ENCODE peak calls at places on chromosomes 6 and 20, in eight cellular contexts. Y, N, B, X, T, K, S and H are unnamed samples.

GRCh38 chr6:127100510-127101140 is 17.8 kb upstream of the RSPO3 start:
- DNase-seq in B (no peak), K (no peak), T (no peak), X (no peak), N (no peak), Y (no peak), S (no peak), H (no peak)

GRCh38 chr6:44224154-44224977 is 971 bp downstream of the SLC29A1 start:
- DNase-seq in N (no peak), K (no peak), T (no peak), X (no peak), S (peak; percentile 65), Y (no peak), B (no peak), H (no peak)

GRCh38 chr6:3206339-3207015 is 21.0 kb downstream of the TUBB2B start:
- DNase-seq in T (no peak), Y (no peak), K (no peak), N (no peak), S (no peak), X (no peak), B (no peak), H (no peak)

GRCh38 chr20:35604444-35604750 is 11.2 kb upstream of the SPAG4 start:
- DNase-seq in Y (no peak), N (peak; percentile 43), B (no peak), X (peak; percentile 86), K (no peak), S (peak; percentile 66), T (peak; percentile 51), H (peak; percentile 17)

GRCh38 chr6:95866732-95867131 is 149.0 kb upstream of the FUT9 start:
- DNase-seq in K (no peak), N (peak; percentile 46), X (no peak), T (peak; percentile 41), B (no peak), S (no peak), Y (peak; percentile 48), H (peak; percentile 4)

GRCh38 chr6:25188232-25188631 is 90.9 kb upstream of the CARMIL1 start:
- DNase-seq in K (no peak), X (no peak), B (no peak), Y (no peak), S (no peak), N (no peak), T (no peak), H (no peak)

GRCh38 chr6:108711094-108711493 is 137.1 kb upstream of the ARMC2 start:
- DNase-seq in Y (no peak), T (no peak), X (no peak), K (no peak), B (no peak), N (no peak), S (no peak), H (no peak)

GRCh38 chr6:102115911-102116310 is 722.4 kb downstream of the GRIK2 start:
- DNase-seq in B (no peak), N (no peak), T (no peak), K (no peak), S (no peak), Y (no peak), X (no peak), H (no peak)

GRCh38 chr6:42101186-42101657 is 41.2 kb downstream of the C6orf132 start:
- DNase-seq in S (no peak), Y (no peak), N (no peak), K (no peak), X (no peak), B (no peak), T (peak; percentile 58), H (peak; percentile 44)

GRCh38 chr6:3423439-3424184 is 33.2 kb downstream of the SLC22A23 start:
- DNase-seq in K (no peak), X (no peak), Y (no peak), N (no peak), T (no peak), B (no peak), S (no peak), H (no peak)

GRCh38 chr6:75932067-75932466 is 140.4 kb downstream of the IMPG1 start:
- DNase-seq in S (no peak), K (no peak), T (peak; percentile 47), Y (peak; percentile 71), B (no peak), N (no peak), X (peak; percentile 77), H (no peak)

GRCh38 chr20:56572178-56572577 is 39.1 kb downstream of the FAM209B start:
- DNase-seq in S (no peak), K (no peak), Y (no peak), B (no peak), T (no peak), X (no peak), N (no peak), H (no peak)

GRCh38 chr6:80179691-80180090 is 73.2 kb downstream of the BCKDHB start:
- DNase-seq in S (no peak), N (no peak), Y (no peak), X (no peak), T (no peak), B (no peak), K (no peak), H (no peak)

GRCh38 chr20:47358672-47359532 is 2.4 kb upstream of the ZMYND8 start:
- DNase-seq in Y (peak; percentile 88), K (peak; percentile 85), T (peak; percentile 91), X (no peak), B (no peak), S (peak; percentile 85), N (peak; percentile 92), H (peak; percentile 93)

GRCh38 chr6:115899883-115900282 is 160.8 kb downstream of the FRK start:
- DNase-seq in T (no peak), Y (no peak), B (no peak), K (no peak), N (no peak), S (no peak), X (no peak), H (no peak)

GRCh38 chr20:41169791-41170351 is 32.5 kb downstream of the PLCG1 start:
- DNase-seq in X (no peak), B (peak; percentile 55), T (no peak), K (peak; percentile 13), S (peak; percentile 41), Y (peak; percentile 6), N (peak; percentile 31), H (peak; percentile 1)

GRCh38 chr6:158053377-158054313 is 72.0 kb downstream of the SYNJ2 start:
- DNase-seq in Y (no peak), K (no peak), T (no peak), N (no peak), S (no peak), B (no peak), X (no peak), H (no peak)

GRCh38 chr20:4946585-4947378 is 54.5 kb downstream of the SLC23A2 start:
- DNase-seq in Y (no peak), S (no peak), N (no peak), T (no peak), X (no peak), K (no peak), B (no peak), H (no peak)

DNA sequence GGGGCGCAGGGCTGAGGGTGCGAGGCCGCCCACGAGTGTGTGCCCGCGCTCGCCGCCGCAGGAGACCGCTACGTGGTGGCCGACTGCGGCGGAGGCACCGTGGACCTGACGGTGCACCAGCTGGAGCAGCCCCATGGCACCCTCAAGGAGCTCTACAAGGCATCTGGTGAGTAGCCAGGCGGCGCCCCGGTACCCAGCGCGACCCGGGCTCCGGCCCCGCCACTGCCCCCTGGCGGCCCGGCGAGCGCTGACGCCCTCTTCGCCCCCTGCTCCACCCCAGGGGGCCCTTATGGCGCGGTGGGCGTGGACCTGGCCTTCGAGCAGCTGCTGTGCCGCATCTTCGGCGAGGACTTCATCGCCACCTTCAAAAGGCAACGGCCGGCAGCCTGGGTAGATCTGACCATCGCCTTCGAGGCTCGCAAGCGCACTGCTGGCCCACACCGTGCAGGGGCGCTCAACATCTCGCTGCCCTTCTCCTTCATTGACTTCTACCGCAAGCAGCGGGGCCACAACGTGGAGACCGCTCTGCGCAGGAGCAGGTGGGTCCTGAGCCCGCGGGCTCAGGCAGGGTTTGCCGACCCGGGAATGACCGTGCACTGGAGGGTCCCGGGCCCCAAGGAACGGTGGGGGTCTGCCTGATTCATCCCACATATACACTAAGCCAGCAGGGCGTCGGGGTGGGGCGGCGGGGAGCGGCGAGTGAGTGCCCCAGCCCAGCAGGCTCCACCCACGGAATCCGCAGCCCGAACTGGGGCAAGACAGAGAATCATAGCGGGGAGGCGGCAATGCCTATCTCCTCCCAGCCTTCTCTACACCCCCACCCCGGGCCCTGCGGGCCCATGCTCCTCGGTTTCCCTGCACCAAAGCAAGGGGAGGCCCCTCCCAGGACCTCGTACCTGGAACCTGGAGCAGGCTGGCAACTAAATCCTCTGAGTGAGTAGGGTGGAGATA is 17.5 kb downstream of the HSPA12B start:
- DNase-seq in N (peak; percentile 42), X (peak; percentile 94), Y (peak; percentile 58), K (no peak), B (no peak), T (peak; percentile 39), S (peak; percentile 60), H (peak; percentile 51)
- TF ChIP-seq POLR2A in N (no peak), X (no peak), Y (no peak), K (no peak), B (no peak), T (no peak), S (no peak), H (no peak)

GRCh38 chr20:62427172-62428007 is at the start of gene RBBP8NL:
- DNase-seq in X (peak; percentile 88), B (no peak), S (no peak), N (no peak), T (peak; percentile 97), K (no peak), Y (peak; percentile 94), H (peak; percentile 97)
- TF ChIP-seq CTCF in X (no peak), B (no peak), S (no peak), N (no peak), T (no peak), K (no peak), Y (peak; percentile 77), H (peak; percentile 43)

GRCh38 chr20:50921055-50921454 is 10.2 kb downstream of the ADNP start:
- DNase-seq in X (no peak), T (no peak), N (no peak), S (no peak), Y (no peak), K (no peak), B (no peak), H (no peak)
- TF ChIP-seq POLR2A in X (no peak), T (no peak), N (no peak), S (no peak), Y (no peak), K (no peak), B (no peak), H (no peak)

GRCh38 chr20:51767018-51767866 is 948 bp downstream of the ATP9A start:
- DNase-seq in B (peak; percentile 85), T (peak; percentile 92), N (peak; percentile 93), Y (peak; percentile 91), X (peak; percentile 88), K (peak; percentile 80), S (peak; percentile 92), H (peak; percentile 94)

GRCh38 chr20:51772236-51772635 is 4.0 kb upstream of the ATP9A start:
- DNase-seq in X (no peak), K (no peak), N (no peak), Y (no peak), T (no peak), B (no peak), S (peak; percentile 52), H (no peak)

GRCh38 chr20:51769941-51770615 is 1.9 kb upstream of the ATP9A start:
- DNase-seq in Y (no peak), X (no peak), T (no peak), K (no peak), S (no peak), N (no peak), B (no peak), H (no peak)

GRCh38 chr20:51767867-51768758 is at the start of gene ATP9A:
- DNase-seq in S (peak; percentile 79), K (peak; percentile 34), B (peak; percentile 63), X (peak; percentile 61), T (peak; percentile 45), Y (peak; percentile 40), N (peak; percentile 55), H (peak; percentile 48)

GRCh38 chr20:51768759-51769517 is 748 bp upstream of the ATP9A start:
- DNase-seq in S (no peak), X (no peak), Y (no peak), T (no peak), K (no peak), N (no peak), B (no peak), H (no peak)
- TF ChIP-seq CTCF in S (no peak), X (no peak), Y (no peak), T (no peak), K (no peak), N (no peak), B (no peak), H (no peak)